ENCODE peak calls at places on chromosome 2, in eight cellular contexts. N, W, P, H, U, C, J and T are unnamed samples.

GRCh38 chr2:25617948-25618646 is 55.3 kb downstream of the DTNB start:
- DNase-seq in N (peak; percentile 93), W (peak; percentile 92), P (no peak), H (peak; percentile 38), U (peak; percentile 77), C (no peak), J (no peak), T (peak; percentile 53)

GRCh38 chr2:170530284-170530745 is 184.8 kb upstream of the SP5 start:
- DNase-seq in N (peak; percentile 78), W (peak; percentile 34), P (peak; percentile 54), H (peak; percentile 99), U (no peak), C (no peak), J (no peak), T (peak; percentile 64)

GRCh38 chr2:121185571-121186074 is 99.4 kb downstream of the TFCP2L1 start:
- DNase-seq in N (no peak), W (no peak), P (no peak), H (peak; percentile 81), U (no peak), C (no peak), J (no peak), T (peak; percentile 99)

GRCh38 chr2:29233428-29233827 is 118.2 kb downstream of the CLIP4 start:
- DNase-seq in N (no peak), W (no peak), P (no peak), H (no peak), U (no peak), C (no peak), J (no peak), T (no peak)

GRCh38 chr2:65277791-65278449 is 50.3 kb downstream of the ACTR2 start:
- DNase-seq in N (no peak), W (peak; percentile 64), P (no peak), H (no peak), U (peak; percentile 16), C (no peak), J (no peak), T (peak; percentile 85)

GRCh38 chr2:234191819-234192407 is 141.4 kb downstream of the SPP2 start:
- DNase-seq in N (peak; percentile 7), W (peak; percentile 6), P (no peak), H (peak; percentile 6), U (no peak), C (no peak), J (no peak), T (no peak)

GRCh38 chr2:25304339-25304728 is 37.4 kb downstream of the DNMT3A start:
- DNase-seq in N (no peak), W (peak; percentile 26), P (no peak), H (no peak), U (no peak), C (no peak), J (no peak), T (no peak)

GRCh38 chr2:25131253-25131566 is 37.2 kb downstream of the POMC start:
- DNase-seq in N (no peak), W (no peak), P (no peak), H (no peak), U (no peak), C (no peak), J (no peak), T (no peak)